ENCODE peak calls at places on chromosomes 11 and 22, in five cellular contexts. B is sigmoid colon, C is A549, K is ovary, T is transverse colon. D is an unnamed sample.

GRCh38 chr11:102157219-102157618 is 47.0 kb downstream of the YAP1 start:
- DNase-seq in B (peak), C (no peak), K (peak), T (peak), D (peak)

GRCh38 chr11:45657496-45658260 is 7.7 kb downstream of the CHST1 start:
- DNase-seq in B (peak), C (no peak), K (no peak), T (no peak), D (no peak)

GRCh38 chr22:21697021-21697771 is 31.4 kb downstream of the PPIL2 start:
- DNase-seq in B (no peak), C (no peak), K (no peak), T (no peak), D (no peak)

GRCh38 chr11:12159351-12160099 is 49.1 kb downstream of the MICAL2 start:
- DNase-seq in B (peak), C (peak), K (no peak), T (no peak), D (no peak)

GRCh38 chr11:68525930-68526329 is 65.4 kb downstream of the PPP6R3 start:
- DNase-seq in B (no peak), C (no peak), K (no peak), T (no peak), D (no peak)

GRCh38 chr22:27107824-27108223 is 450.4 kb downstream of the MIAT start:
- DNase-seq in B (peak), C (peak), K (peak), T (peak), D (peak)

GRCh38 chr11:85756401-85757200 is 54.3 kb downstream of the SYTL2 start:
- DNase-seq in B (no peak), C (no peak), K (no peak), T (peak), D (peak)

GRCh38 chr11:125941606-125942275 is 4.1 kb upstream of the VSIG10L2 start:
- DNase-seq in B (peak), C (peak), K (peak), T (peak), D (peak)

GRCh38 chr11:60343094-60343704 is 16.1 kb downstream of the MS4A6E start:
- DNase-seq in B (no peak), C (peak), K (no peak), T (no peak), D (no peak)

GRCh38 chr11:1176224-1177019 is 18.7 kb downstream of the MUC5AC start:
- DNase-seq in B (no peak), C (no peak), K (no peak), T (no peak), D (no peak)

GRCh38 chr11:74004694-74005615 is 3.9 kb downstream of the UCP3 start:
- DNase-seq in B (peak), C (no peak), K (no peak), T (peak), D (peak)

GRCh38 chr11:1826552-1827094 is 8.2 kb upstream of the SYT8 start:
- DNase-seq in B (peak), C (peak), K (no peak), T (peak), D (peak)

GRCh38 chr11:117419136-117419914 is 91.7 kb downstream of the CEP164 start:
- DNase-seq in B (peak), C (no peak), K (no peak), T (no peak), D (no peak)

GRCh38 chr11:82250047-82250446 is 483.6 kb downstream of the FAM181B start:
- DNase-seq in B (no peak), C (no peak), K (no peak), T (no peak), D (no peak)

GRCh38 chr22:38864361-38865191 is 7.4 kb downstream of the CBX6 start:
- DNase-seq in B (peak), C (no peak), K (peak), T (peak), D (peak)
- H3K27ac ChIP-seq in B (peak), C (no peak), K (peak), T (peak), D (peak)

DNA sequence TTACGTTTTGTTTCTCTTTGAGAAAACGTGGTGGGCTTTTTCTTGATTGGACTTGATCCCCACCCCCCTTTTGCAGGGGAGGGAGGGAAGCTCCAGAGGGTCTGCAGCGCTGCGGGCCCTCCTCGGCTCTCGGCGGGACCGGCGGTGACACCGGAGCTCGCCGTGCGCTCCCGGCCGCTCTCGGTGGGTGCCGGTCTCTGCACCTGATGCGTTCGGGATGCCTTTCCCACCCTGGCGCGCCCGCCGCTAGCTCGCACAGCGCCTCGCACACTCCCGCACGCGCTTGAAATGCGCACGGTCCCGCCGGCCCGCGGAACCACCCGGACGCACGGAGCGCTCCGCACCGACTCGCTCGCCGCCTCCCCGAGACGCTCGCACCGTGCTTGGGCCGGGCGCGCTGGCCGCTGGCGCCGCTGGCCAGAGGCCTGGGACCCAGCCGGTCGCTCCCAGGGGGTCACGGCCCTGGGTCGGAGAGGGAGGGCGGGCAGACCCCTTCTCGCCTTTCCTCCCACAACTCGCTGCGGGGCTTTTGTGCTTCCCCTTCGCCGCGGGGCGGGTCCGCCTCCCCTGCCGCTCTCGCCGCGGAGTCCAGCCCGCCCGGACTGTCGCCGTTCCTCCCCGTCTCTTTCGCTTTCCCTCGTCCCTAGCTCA is 1.0 kb downstream of the ZBTB16 start:
- DNase-seq in B (peak), C (no peak), K (peak), T (no peak), D (peak)
- TF ChIP-seq POLR2A in B (no peak), C (no peak), K (peak), T (peak), D (no peak)

DNA sequence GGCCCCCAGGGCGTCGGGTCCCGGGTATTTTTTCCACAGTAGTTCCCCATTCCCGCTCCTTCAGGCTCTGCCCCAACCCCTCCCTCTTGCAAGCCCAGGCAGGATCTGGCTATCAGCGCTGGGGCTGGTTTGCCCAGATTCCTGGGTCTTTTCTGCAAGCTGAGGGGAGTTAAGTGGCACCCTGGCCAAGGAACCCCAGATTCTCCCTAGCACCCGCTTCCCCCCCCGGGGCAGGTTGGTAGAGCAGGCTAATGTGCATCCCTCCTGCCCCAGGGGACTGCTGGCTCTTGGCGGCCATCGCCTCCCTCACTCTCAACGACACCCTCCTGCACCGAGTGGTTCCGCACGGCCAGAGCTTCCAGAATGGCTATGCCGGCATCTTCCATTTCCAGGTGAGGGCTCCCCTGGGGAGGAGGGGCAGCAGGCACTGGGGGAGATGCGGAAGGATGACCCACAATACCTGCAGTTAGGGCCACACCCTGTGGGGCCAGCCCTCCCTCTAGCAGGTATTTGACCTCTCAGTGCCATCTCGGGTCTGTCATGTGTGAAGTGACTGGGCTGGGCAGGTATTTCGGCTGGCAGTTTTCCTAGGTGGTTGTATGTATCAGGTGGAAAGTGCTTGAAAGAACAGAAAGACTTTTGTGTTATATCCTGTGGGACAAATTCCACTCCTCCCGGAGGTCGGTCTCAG is 1.6 kb downstream of the CAPN1 start:
- DNase-seq in B (no peak), C (no peak), K (no peak), T (peak), D (no peak)
- TF ChIP-seq EP300 in B (no peak), C (no peak), K (no peak), T (no peak), D (no peak)

GRCh38 chr22:19989725-19990067 is 26.9 kb downstream of the ARVCF start:
- DNase-seq in B (no peak), C (no peak), K (no peak), T (no peak), D (no peak)
- H3K27ac ChIP-seq in B (no peak), C (no peak), K (no peak), T (no peak), D (no peak)

GRCh38 chr11:91778758-91779157 is 445.9 kb upstream of the FAT3 start:
- DNase-seq in B (no peak), C (no peak), K (no peak), T (no peak), D (no peak)
- TF ChIP-seq POLR2A in B (no peak), C (no peak), K (no peak), T (no peak), D (no peak)

DNA sequence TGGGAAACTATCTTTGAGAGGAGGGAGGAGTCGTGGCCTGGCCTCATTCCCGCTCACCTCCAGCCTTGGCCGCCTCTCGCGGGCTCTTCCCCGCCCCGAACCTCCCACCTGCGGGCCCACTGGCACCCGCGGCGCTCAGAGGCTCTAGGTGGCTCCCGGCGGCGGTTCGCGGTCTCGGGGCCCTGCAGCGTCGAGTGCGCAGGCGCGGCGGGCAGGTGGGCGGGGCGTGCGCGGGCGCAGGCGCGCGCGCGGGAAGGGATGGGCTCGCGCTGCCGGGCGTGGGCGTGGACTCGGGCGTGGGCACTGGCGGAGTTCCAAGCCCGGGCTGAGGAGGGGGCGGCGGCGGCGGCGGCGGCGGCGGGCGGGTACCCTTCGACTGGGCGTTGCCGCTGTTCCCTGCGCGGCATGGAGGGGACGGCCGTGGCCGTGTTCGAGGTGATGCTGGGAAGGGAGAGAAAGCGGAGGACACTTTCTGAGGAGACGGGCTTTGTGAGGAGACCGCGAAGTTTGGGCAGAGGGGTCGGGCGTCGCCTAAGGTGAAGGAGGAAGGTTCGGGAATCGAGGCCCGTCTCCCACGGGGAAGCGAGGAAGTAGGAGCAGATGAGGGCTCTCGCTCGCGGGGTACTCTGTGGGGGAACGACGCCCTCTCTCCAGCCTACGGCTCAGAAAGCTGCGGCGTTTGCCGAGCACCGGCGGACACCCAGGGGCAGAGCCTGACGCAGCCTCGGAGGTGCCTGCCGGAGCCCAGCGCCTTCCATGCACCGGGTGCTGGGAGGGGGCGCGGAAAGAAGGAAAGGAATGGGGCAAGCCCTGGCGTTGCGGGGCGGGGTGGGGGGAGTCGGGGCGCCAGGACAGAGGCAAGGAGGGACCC is 15.7 kb upstream of the SPTBN2 start:
- DNase-seq in B (peak), C (peak), K (peak), T (peak), D (peak)
- TF ChIP-seq EP300 in B (no peak), C (no peak), K (no peak), T (no peak), D (no peak)

GRCh38 chr22:47976219-47976618 is 1213.8 kb downstream of the TBC1D22A start:
- DNase-seq in B (no peak), C (no peak), K (no peak), T (no peak), D (no peak)
- H3K27ac ChIP-seq in B (no peak), C (no peak), K (no peak), T (no peak), D (no peak)

GRCh38 chr11:62669420-62670161 is 1.9 kb upstream of the UQCC3 start:
- DNase-seq in B (no peak), C (no peak), K (no peak), T (peak), D (no peak)

GRCh38 chr11:62676698-62677097 is 2.2 kb downstream of the UBXN1 start:
- DNase-seq in B (no peak), C (no peak), K (no peak), T (no peak), D (no peak)

GRCh38 chr11:62667460-62667859 is 2.3 kb downstream of the CSKMT start:
- DNase-seq in B (no peak), C (no peak), K (no peak), T (no peak), D (no peak)

GRCh38 chr11:62671272-62671603 is 235 bp upstream of the UQCC3 start:
- DNase-seq in B (no peak), C (no peak), K (no peak), T (no peak), D (no peak)

GRCh38 chr11:62671604-62672528 is at the start of the genes LBHD1 and UQCC3:
- DNase-seq in B (peak), C (peak), K (peak), T (peak), D (peak)
- TF ChIP-seq POLR2A in B (peak), C (peak), K (peak), T (peak), D (no peak)

GRCh38 chr22:36900880-36901279 is 12.5 kb upstream of the CSF2RB start:
- DNase-seq in B (no peak), C (no peak), K (no peak), T (no peak), D (no peak)

GRCh38 chr22:36902143-36902911 is 11.1 kb upstream of the CSF2RB start:
- DNase-seq in B (no peak), C (no peak), K (no peak), T (no peak), D (no peak)

GRCh38 chr22:36907464-36907863 is 6.0 kb upstream of the CSF2RB start:
- DNase-seq in B (no peak), C (no peak), K (no peak), T (no peak), D (no peak)

GRCh38 chr22:36901411-36902142 is 11.9 kb upstream of the CSF2RB start:
- DNase-seq in B (no peak), C (no peak), K (no peak), T (peak), D (no peak)

DNA sequence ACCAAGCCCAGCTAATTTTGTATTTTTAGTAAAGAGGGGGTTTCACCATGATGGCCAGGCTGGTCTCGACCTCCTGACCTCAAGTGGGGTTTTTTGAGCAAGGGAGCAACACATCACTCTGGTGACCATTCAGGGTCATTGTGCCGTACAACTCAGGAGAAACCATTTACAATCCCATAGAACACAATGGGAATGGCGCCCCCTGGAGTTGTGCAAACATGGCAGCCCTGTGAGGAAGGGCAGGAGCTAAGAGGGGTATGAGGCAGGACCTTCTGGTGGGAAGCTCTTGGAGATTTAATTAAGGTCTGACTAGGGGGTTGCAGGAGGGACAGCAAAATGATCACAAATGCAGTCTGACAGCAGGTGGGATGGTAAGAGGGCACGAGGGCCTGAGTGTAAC is 9.2 kb upstream of the CSF2RB start:
- DNase-seq in B (no peak), C (no peak), K (no peak), T (no peak), D (no peak)
- TF ChIP-seq EP300 in B (no peak), C (no peak), K (no peak), T (no peak), D (no peak)

GRCh38 chr11:101129203-101129943 is at the start of gene PGR:
- DNase-seq in B (no peak), C (no peak), K (peak), T (peak), D (no peak)

GRCh38 chr11:101128571-101129202 is 926 bp downstream of the PGR start:
- DNase-seq in B (peak), C (no peak), K (peak), T (no peak), D (no peak)

GRCh38 chr11:101127699-101128570 is 1.7 kb downstream of the PGR start:
- DNase-seq in B (peak), C (no peak), K (peak), T (peak), D (peak)

GRCh38 chr11:101127348-101127698 is 2.3 kb downstream of the PGR start:
- DNase-seq in B (peak), C (no peak), K (no peak), T (peak), D (no peak)

GRCh38 chr11:101126551-101127347 is 2.9 kb downstream of the PGR start:
- DNase-seq in B (no peak), C (no peak), K (peak), T (no peak), D (no peak)
- H3K27ac ChIP-seq in B (peak), C (no peak), K (peak), T (peak), D (peak)